ENCODE peak calls at places on chromosome 9, in five cellular contexts. N is upper lobe of right lung, F is A673, W is choroid plexus epithelial cell, L is colonic mucosa. B is an unnamed sample.

GRCh38 chr9:4417578-4418325 is 72.5 kb upstream of the SLC1A1 start:
- DNase-seq in L (no peak), F (no peak), N (no peak), W (peak), B (peak)

GRCh38 chr9:120353501-120353900 is 226.5 kb downstream of the CDK5RAP2 start:
- DNase-seq in N (no peak), W (peak), F (no peak), L (no peak), B (peak)

GRCh38 chr9:81613002-81613750 is 76.2 kb downstream of the TLE1 start:
- DNase-seq in W (peak), L (no peak), N (no peak), F (peak), B (peak)

GRCh38 chr9:135288054-135288453 is 191.5 kb upstream of the PPP1R26 start:
- DNase-seq in F (no peak), L (no peak), W (no peak), N (no peak), B (no peak)

GRCh38 chr9:35691757-35692301 is 2.1 kb upstream of the TPM2 start:
- DNase-seq in W (no peak), N (no peak), L (no peak), F (no peak), B (no peak)

GRCh38 chr9:109880276-109881169 is 100.5 kb downstream of the PALM2AKAP2 start:
- DNase-seq in N (no peak), W (peak), L (no peak), F (peak), B (peak)

GRCh38 chr9:37936376-37936775 is 32.4 kb upstream of the SLC25A51 start:
- DNase-seq in L (no peak), N (no peak), W (no peak), F (no peak), B (no peak)

GRCh38 chr9:24652181-24652580 is 106.5 kb upstream of the IZUMO3 start:
- DNase-seq in N (no peak), F (no peak), L (no peak), W (no peak), B (no peak)

GRCh38 chr9:116327702-116328440 is 174.3 kb downstream of the PAPPA start:
- DNase-seq in N (no peak), F (no peak), L (no peak), W (peak), B (peak)

GRCh38 chr9:17116400-17116837 is 18.4 kb upstream of the CNTLN start:
- DNase-seq in W (peak), F (peak), N (no peak), L (no peak), B (peak)

GRCh38 chr9:129757045-129757444 is 4.2 kb upstream of the PTGES start:
- DNase-seq in L (no peak), W (no peak), F (no peak), N (no peak), B (no peak)

GRCh38 chr9:128078504-128079434 is 10.7 kb downstream of the SLC25A25 start:
- DNase-seq in N (no peak), W (peak), L (peak), F (no peak), B (peak)

GRCh38 chr9:89550516-89550915 is 52.6 kb upstream of the SEMA4D start:
- DNase-seq in L (no peak), F (no peak), W (no peak), N (no peak), B (no peak)

GRCh38 chr9:33375841-33376321 is 26.5 kb downstream of the AQP7 start:
- DNase-seq in N (peak), L (no peak), W (no peak), F (no peak), B (no peak)

GRCh38 chr9:117405950-117406705 is 8.7 kb downstream of the ASTN2 start:
- DNase-seq in N (no peak), L (no peak), W (no peak), F (no peak), B (no peak)

GRCh38 chr9:15697459-15697858 is 144.6 kb downstream of the CCDC171 start:
- DNase-seq in L (no peak), N (no peak), W (peak), F (peak), B (peak)

GRCh38 chr9:89179920-89180667 is 1.5 kb upstream of the SHC3 start:
- DNase-seq in F (peak), L (peak), W (peak), N (peak), B (peak)

GRCh38 chr9:130452835-130453234 is 8.1 kb downstream of the ASS1 start:
- DNase-seq in N (no peak), F (no peak), W (no peak), L (no peak), B (no peak)

GRCh38 chr9:136170291-136170901 is 34.5 kb downstream of the LHX3 start:
- DNase-seq in N (no peak), F (peak), W (peak), L (peak), B (peak)

GRCh38 chr9:133855802-133856592 is 117.8 kb upstream of the SARDH start:
- DNase-seq in F (no peak), L (peak), W (peak), N (peak), B (peak)

GRCh38 chr9:86181379-86182315 is 77.8 kb downstream of the C9orf153 start:
- DNase-seq in W (no peak), F (no peak), N (no peak), L (no peak), B (no peak)

GRCh38 chr9:19510907-19511306 is 102.1 kb downstream of the ACER2 start:
- DNase-seq in F (no peak), W (no peak), N (no peak), L (no peak), B (no peak)

DNA sequence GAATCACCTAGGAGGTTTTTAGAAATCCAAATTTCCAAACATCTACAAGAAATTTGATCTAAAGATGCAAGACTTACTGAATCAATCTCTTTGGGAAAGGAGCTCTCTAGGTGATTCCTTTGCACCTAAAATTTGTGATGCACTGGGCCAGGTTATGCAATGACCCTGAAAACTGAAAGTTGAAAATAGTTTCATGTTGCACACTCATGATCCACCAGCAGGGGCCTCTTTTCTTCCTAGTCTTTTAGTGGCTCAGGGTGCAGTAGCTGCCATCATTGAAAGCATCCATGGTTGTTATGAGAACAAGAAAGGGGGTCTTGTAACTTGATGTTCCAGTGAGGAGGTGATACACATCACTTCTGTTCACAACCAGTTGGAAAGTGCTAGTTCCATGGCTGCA is 486.8 kb downstream of the PSAT1 start:
- DNase-seq in L (no peak), F (no peak), W (peak), N (no peak), B (no peak)
- TF ChIP-seq CTCF in L (no peak), F (peak), W (peak), N (peak), B (peak)

GRCh38 chr9:7173139-7173538 is 415.4 kb downstream of the KDM4C start:
- DNase-seq in L (no peak), N (no peak), W (no peak), F (no peak), B (peak)

GRCh38 chr9:7169717-7170348 is 412.1 kb downstream of the KDM4C start:
- DNase-seq in F (peak), W (peak), N (no peak), L (no peak), B (peak)

GRCh38 chr9:7174301-7174700 is 416.5 kb downstream of the KDM4C start:
- DNase-seq in F (no peak), W (no peak), L (no peak), N (no peak), B (no peak)

GRCh38 chr9:7172445-7173115 is 414.8 kb downstream of the KDM4C start:
- DNase-seq in F (no peak), N (no peak), W (peak), L (no peak), B (peak)

DNA sequence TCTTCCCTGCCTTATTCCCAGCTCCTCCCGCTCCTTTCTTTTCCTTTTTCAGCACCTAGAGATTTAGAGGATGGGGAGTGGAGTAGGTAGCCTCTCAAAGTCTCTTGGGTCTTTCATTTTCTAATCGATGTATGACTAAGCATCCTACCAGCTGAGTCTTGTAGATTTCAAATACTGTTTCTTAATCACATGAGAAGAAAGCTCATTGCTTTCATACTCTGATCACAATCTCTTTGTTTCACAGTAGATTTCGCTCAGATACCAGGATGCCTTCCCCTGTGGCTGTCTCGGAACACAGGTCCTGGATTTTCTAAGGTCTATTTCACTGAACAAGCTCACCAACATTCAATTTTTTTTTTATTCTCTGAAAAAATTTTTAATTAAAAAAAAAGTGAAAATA is 413.7 kb downstream of the KDM4C start:
- DNase-seq in N (no peak), F (no peak), W (no peak), L (no peak), B (no peak)
- H3K4me3 ChIP-seq in N (no peak), F (no peak), W (no peak), L (no peak), B (no peak)

GRCh38 chr9:88043647-88044046 is 69.3 kb upstream of the CDK20 start:
- DNase-seq in W (no peak), L (no peak), N (no peak), F (no peak), B (no peak)

GRCh38 chr9:88044200-88044599 is 69.9 kb upstream of the CDK20 start:
- DNase-seq in W (no peak), N (no peak), F (no peak), L (no peak), B (no peak)

GRCh38 chr9:88045686-88046085 is 71.4 kb upstream of the CDK20 start:
- DNase-seq in W (no peak), N (no peak), L (no peak), F (no peak), B (no peak)

GRCh38 chr9:88037285-88037845 is 63.0 kb upstream of the CDK20 start:
- DNase-seq in N (no peak), L (no peak), W (no peak), F (no peak), B (no peak)

DNA sequence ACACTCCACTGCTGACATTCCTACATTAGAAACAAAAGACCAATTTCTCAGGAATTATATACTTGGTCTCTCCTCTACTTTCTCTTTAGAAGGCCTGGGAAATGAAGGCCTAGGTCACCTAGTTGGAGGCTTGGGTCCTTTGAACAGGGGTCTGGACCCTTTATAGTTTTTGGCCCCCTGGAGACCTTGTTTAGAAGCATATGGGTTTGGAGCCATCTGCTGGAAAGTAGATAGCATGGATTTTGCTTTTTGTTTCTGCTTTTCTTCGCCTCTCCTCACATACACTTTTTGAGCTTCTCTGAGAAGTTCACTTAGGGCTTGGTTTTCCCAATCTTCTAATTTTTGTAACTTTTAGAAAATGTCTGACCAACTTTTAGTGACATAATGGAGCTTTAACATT is 67.1 kb upstream of the CDK20 start:
- DNase-seq in L (no peak), N (no peak), F (peak), W (peak), B (peak)
- TF ChIP-seq CTCF in L (no peak), N (peak), F (peak), W (peak), B (peak)

DNA sequence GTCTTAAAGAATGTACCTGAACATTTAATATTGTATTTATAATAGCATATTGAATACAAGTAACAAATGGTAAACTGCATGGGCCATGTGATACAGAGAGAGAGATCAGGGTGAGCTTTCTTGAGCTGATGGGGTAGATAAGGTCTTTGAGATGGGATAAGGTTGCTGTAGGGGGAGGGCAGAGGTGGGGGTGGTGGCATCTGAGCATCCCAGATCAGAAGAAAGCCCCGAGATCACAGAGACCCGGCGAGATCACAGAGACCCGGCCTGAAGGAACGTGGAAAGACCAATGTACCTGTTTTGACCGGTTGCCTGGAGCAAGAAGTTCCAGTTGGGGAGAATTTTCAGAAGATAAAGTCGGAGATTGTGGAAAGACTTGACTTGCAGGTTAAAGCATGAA is 6.6 kb downstream of the SMARCA2 start:
- DNase-seq in W (no peak), F (no peak), N (no peak), L (no peak), B (no peak)
- H3K4me3 ChIP-seq in W (no peak), F (no peak), N (no peak), L (no peak), B (no peak)

DNA sequence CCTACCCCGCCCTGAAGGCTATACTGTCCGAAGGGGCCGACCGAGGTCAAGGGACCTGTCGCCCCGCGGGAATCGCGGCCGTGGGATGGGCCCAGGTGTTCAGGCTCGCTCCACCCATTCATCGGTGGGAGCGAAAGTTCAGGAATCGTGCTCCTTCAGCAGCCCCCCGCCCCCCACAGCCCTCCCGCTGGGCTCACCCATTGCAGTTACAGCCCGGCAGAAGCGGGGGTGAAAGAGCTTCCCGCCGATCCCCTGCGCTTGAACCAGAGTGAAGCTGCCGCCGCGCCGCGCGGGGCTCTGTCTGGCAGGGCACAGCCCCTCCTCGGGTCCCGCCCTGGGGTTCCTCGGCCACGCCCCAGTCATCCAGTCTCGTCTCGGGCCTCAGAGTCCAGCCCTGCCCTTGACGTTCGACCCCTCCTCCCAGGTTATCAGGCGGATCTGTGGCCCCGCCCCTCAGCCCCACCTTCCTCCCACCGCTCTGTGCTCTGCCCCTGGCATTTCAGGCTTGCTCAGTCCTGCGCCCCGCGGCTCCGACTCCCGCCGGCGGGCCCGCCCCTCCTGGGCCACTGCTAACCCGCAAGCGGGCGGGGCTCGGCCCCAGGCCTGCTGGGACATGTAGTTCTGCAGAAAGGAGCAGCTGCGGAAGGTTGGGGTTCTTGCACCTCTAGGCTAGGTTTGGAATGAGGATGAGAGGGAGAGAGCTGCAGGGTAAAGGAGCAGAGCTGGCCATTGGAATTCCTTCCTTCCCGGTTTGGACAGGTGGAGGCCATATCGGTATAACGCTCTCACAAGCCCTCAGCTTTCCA is at the start of gene MYORG:
- DNase-seq in L (peak), F (peak), N (peak), W (peak), B (peak)
- TF ChIP-seq CTCF in L (no peak), F (no peak), N (no peak), W (no peak), B (no peak)

GRCh38 chr9:73199886-73200285 is 48.2 kb downstream of the ANXA1 start:
- DNase-seq in W (peak), F (peak), L (no peak), N (no peak), B (no peak)
- H3K4me3 ChIP-seq in W (no peak), F (no peak), L (no peak), N (no peak), B (no peak)

GRCh38 chr9:97508852-97509251 is 7.4 kb downstream of the TMOD1 start:
- DNase-seq in F (no peak), W (no peak), N (no peak), L (no peak), B (no peak)
- TF ChIP-seq CTCF in F (no peak), W (no peak), N (no peak), L (no peak), B (no peak)

GRCh38 chr9:26165426-26165825 is 487.2 kb upstream of the TUSC1 start:
- DNase-seq in W (no peak), N (no peak), F (no peak), L (no peak), B (no peak)

GRCh38 chr9:26158631-26159150 is 480.4 kb upstream of the TUSC1 start:
- DNase-seq in F (no peak), N (no peak), L (no peak), W (no peak), B (no peak)

GRCh38 chr9:26163931-26164330 is 485.7 kb upstream of the TUSC1 start:
- DNase-seq in N (no peak), W (peak), F (no peak), L (no peak), B (no peak)

GRCh38 chr9:26157411-26157810 is 479.2 kb upstream of the TUSC1 start:
- DNase-seq in L (no peak), W (no peak), N (no peak), F (no peak), B (no peak)

GRCh38 chr9:26159575-26160392 is 481.5 kb upstream of the TUSC1 start:
- DNase-seq in F (no peak), N (no peak), L (no peak), W (no peak), B (no peak)
- H3K4me3 ChIP-seq in F (no peak), N (no peak), L (no peak), W (no peak), B (no peak)